ENCODE peak calls at places on chromosomes 7 and 10, in seven cellular contexts. R, A, Z, E, D, O and H are unnamed samples.

GRCh38 chr10:29276251-29276850 is 12.5 kb upstream of the LYZL1 start:
- DNase-seq in Z (no peak), D (no peak), E (no peak), O (no peak), R (no peak), A (no peak), H (peak; percentile 2)

GRCh38 chr10:125448596-125448995 is 234.4 kb downstream of the TEX36 start:
- DNase-seq in A (peak; percentile 87), Z (peak; percentile 5), O (no peak), D (peak; percentile 57), E (peak; percentile 62), R (peak; percentile 21), H (peak; percentile 62)

GRCh38 chr10:125340871-125341270 is 180.5 kb upstream of the CTBP2 start:
- DNase-seq in R (no peak), Z (no peak), O (no peak), A (no peak), E (no peak), D (no peak), H (no peak)

GRCh38 chr7:99629643-99630042 is 12.9 kb downstream of the ZSCAN25 start:
- DNase-seq in E (no peak), R (no peak), D (no peak), O (no peak), Z (no peak), A (no peak), H (no peak)

GRCh38 chr10:122939819-122940543 is 14.0 kb downstream of the C10orf88 start:
- DNase-seq in E (no peak), Z (no peak), D (no peak), A (no peak), R (no peak), O (no peak), H (no peak)

GRCh38 chr10:82813856-82814255 is 938.9 kb downstream of the NRG3 start:
- DNase-seq in Z (peak; percentile 2), D (no peak), R (no peak), E (no peak), O (no peak), A (no peak), H (no peak)

GRCh38 chr7:16465469-16466086 is at the start of gene SOSTDC1:
- DNase-seq in D (peak; percentile 16), E (no peak), A (no peak), R (peak; percentile 27), O (no peak), Z (no peak), H (peak; percentile 55)

GRCh38 chr10:132872658-132873057 is 69.7 kb downstream of the CFAP46 start:
- DNase-seq in R (no peak), Z (no peak), E (no peak), O (no peak), D (no peak), A (no peak), H (no peak)

GRCh38 chr7:122038904-122039303 is 105.1 kb downstream of the AASS start:
- DNase-seq in D (no peak), A (no peak), O (no peak), Z (no peak), E (no peak), R (no peak), H (no peak)

GRCh38 chr10:91576096-91576545 is 56.8 kb downstream of the PPP1R3C start:
- DNase-seq in D (peak; percentile 31), E (no peak), A (no peak), O (no peak), R (no peak), Z (no peak), H (no peak)

GRCh38 chr7:112156412-112156811 is 49.8 kb downstream of the DOCK4 start:
- DNase-seq in Z (no peak), R (no peak), D (no peak), O (no peak), A (no peak), E (no peak), H (no peak)

GRCh38 chr10:52318822-52319464 is 4.9 kb downstream of the DKK1 start:
- DNase-seq in R (no peak), Z (peak; percentile 69), O (no peak), D (no peak), A (no peak), E (peak; percentile 93), H (no peak)

GRCh38 chr10:77456414-77456813 is 181.2 kb downstream of the KCNMA1 start:
- DNase-seq in A (no peak), D (no peak), Z (no peak), R (peak; percentile 49), E (no peak), O (no peak), H (no peak)

GRCh38 chr7:17325364-17325763 is 26.9 kb downstream of the AHR start:
- DNase-seq in O (no peak), Z (no peak), R (no peak), A (no peak), E (no peak), D (no peak), H (no peak)

GRCh38 chr7:64902806-64903721 is at the start of gene ZNF273:
- DNase-seq in A (peak; percentile 89), R (peak; percentile 90), O (peak; percentile 71), E (peak; percentile 80), Z (peak; percentile 91), D (peak; percentile 91), H (peak; percentile 97)

GRCh38 chr7:132180481-132180880 is 395.8 kb downstream of the PLXNA4 start:
- DNase-seq in E (no peak), D (no peak), Z (no peak), R (no peak), A (no peak), O (no peak), H (no peak)

GRCh38 chr10:60456053-60456452 is 66.4 kb upstream of the ANK3 start:
- DNase-seq in A (peak; percentile 68), R (no peak), D (no peak), Z (no peak), O (no peak), E (no peak), H (no peak)

GRCh38 chr7:2120841-2121830 is 111.6 kb downstream of the MAD1L1 start:
- DNase-seq in E (no peak), R (peak; percentile 77), A (no peak), O (no peak), Z (no peak), D (no peak), H (no peak)

GRCh38 chr7:300048-300447 is 10.1 kb downstream of the FOXL3 start:
- DNase-seq in Z (no peak), E (no peak), R (no peak), D (no peak), A (no peak), O (no peak), H (no peak)

GRCh38 chr10:129079705-129080104 is 387.3 kb upstream of the MGMT start:
- DNase-seq in Z (no peak), D (no peak), O (no peak), E (no peak), A (no peak), R (no peak), H (no peak)

GRCh38 chr7:129933627-129934026 is 19.1 kb downstream of the UBE2H start:
- DNase-seq in A (no peak), Z (no peak), R (no peak), D (no peak), O (no peak), E (no peak), H (no peak)
- TF ChIP-seq JUND in A (no peak), Z (no peak), R (no peak), D (no peak), O (no peak), E (no peak), H (no peak)

DNA sequence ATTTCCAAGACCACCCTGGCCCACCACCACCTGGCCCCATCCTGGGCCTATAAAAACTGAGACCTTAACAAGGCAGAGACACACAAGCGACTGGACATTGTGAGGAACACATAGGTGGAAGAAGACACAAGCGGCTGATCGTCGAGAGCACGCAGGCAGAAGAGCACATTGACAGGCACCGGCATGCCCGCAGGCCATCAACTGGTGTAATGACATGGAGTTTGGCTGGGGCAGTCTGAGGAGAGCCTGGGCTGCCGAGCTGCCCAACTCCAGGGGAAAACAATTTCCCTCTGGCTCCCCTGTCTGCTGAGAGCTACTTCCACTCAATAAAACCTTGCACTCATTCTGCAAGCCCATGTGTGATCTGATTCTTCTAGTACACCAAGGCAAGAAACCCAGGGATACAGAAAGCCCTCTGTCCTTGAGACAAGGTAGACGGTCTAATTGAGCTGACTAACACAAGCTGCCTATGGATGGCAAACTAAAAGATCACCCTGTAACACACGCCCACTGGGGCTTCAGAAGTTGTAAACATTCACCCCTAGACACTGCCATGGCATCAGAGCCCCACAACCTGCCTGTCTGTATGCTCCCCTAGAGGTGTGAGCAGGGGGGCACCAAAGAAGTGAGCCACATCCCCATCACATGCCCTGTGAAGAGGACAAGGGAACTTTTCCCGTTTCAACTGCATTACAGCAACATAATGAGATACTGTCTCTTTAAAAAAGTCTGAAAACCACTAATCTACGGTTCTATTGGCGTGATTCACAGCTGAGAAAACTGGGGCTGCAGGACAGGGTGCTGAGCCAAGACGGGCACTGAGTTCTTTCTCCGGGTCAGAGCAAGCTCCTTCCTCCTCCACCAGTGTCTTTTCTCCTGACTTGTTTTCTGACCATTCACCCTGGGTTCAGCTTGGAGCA is 18.5 kb upstream of the TNS3 start:
- DNase-seq in R (no peak), D (no peak), Z (no peak), O (no peak), E (no peak), A (no peak), H (peak; percentile 86)
- TF ChIP-seq JUND in R (no peak), D (no peak), Z (no peak), O (no peak), E (no peak), A (no peak), H (no peak)

GRCh38 chr10:58065529-58065815 is 202.2 kb downstream of the IPMK start:
- DNase-seq in R (no peak), D (no peak), E (no peak), A (no peak), Z (no peak), O (no peak), H (no peak)

GRCh38 chr10:58066126-58066525 is 201.6 kb downstream of the IPMK start:
- DNase-seq in D (no peak), O (no peak), A (no peak), Z (no peak), E (no peak), R (no peak), H (peak; percentile 64)

GRCh38 chr10:58063854-58064480 is 203.7 kb downstream of the IPMK start:
- DNase-seq in D (no peak), O (no peak), R (no peak), Z (no peak), A (no peak), E (no peak), H (no peak)

GRCh38 chr10:58066979-58067378 is 200.7 kb downstream of the IPMK start:
- DNase-seq in A (no peak), D (no peak), Z (no peak), R (no peak), O (no peak), E (no peak), H (no peak)

GRCh38 chr10:58064714-58065528 is 202.8 kb downstream of the IPMK start:
- DNase-seq in Z (peak; percentile 35), A (peak; percentile 52), R (peak; percentile 43), D (peak; percentile 17), O (no peak), E (peak; percentile 19), H (peak; percentile 85)
- TF ChIP-seq JUND in Z (no peak), A (no peak), R (no peak), D (no peak), O (no peak), E (no peak), H (no peak)

GRCh38 chr10:75071164-75071489 is 40.3 kb upstream of the SAMD8 start:
- DNase-seq in Z (no peak), A (no peak), R (peak; percentile 79), D (no peak), E (no peak), O (no peak), H (no peak)
- TF ChIP-seq JUND in Z (no peak), A (no peak), R (no peak), D (no peak), E (no peak), O (no peak), H (no peak)